ENCODE peak calls at places on chromosomes 16 and 17, in seven cellular contexts. R is body of pancreas, B is A172, G is NCI-H774, P is H7, Z is NCI-H510A treated with DMSO at 0.1 percent for 48 hours, J is cardiac fibroblast. D is an unnamed sample.

GRCh38 chr17:75658237-75658636 is 8.7 kb downstream of the RECQL5 start:
- DNase-seq in R (no peak), B (no peak), G (no peak), P (no peak), Z (no peak), J (no peak), D (no peak)

GRCh38 chr16:1293921-1294656 is 15.3 kb upstream of the UBE2I start:
- DNase-seq in R (no peak), B (peak; percentile 64), G (no peak), P (no peak), Z (no peak), J (no peak), D (no peak)

GRCh38 chr17:57071991-57072944 is 12.8 kb upstream of the AKAP1 start:
- DNase-seq in R (no peak), B (no peak), G (no peak), P (peak; percentile 68), Z (no peak), J (no peak), D (no peak)

GRCh38 chr17:44198721-44199552 is 747 bp downstream of the ATXN7L3 start:
- DNase-seq in R (peak; percentile 65), B (no peak), G (peak; percentile 57), P (peak; percentile 100), Z (peak; percentile 32), J (peak; percentile 42), D (no peak)

GRCh38 chr16:519425-519824 is 8.1 kb upstream of the CAPN15 start:
- DNase-seq in R (no peak), B (no peak), G (no peak), P (no peak), Z (no peak), J (no peak), D (no peak)

GRCh38 chr17:48960834-48961515 is 7.4 kb downstream of the GIP start:
- DNase-seq in R (no peak), B (peak; percentile 22), G (no peak), P (peak; percentile 72), Z (no peak), J (no peak), D (no peak)

GRCh38 chr16:65116216-65116615 is 5.6 kb downstream of the CDH11 start:
- DNase-seq in R (no peak), B (no peak), G (no peak), P (no peak), Z (no peak), J (no peak), D (no peak)

GRCh38 chr16:79184464-79184863 is 416.1 kb downstream of the MAF start:
- DNase-seq in R (no peak), B (no peak), G (no peak), P (no peak), Z (no peak), J (no peak), D (no peak)

GRCh38 chr17:40343126-40344119 is 21.1 kb downstream of the GJD3 start:
- DNase-seq in R (no peak), B (no peak), G (no peak), P (no peak), Z (no peak), J (no peak), D (no peak)

GRCh38 chr17:40532520-40533253 is 31.3 kb upstream of the TNS4 start:
- DNase-seq in R (no peak), B (no peak), G (no peak), P (no peak), Z (no peak), J (no peak), D (no peak)

GRCh38 chr17:49556183-49556943 is 19.3 kb upstream of the NXPH3 start:
- DNase-seq in R (peak; percentile 80), B (peak; percentile 57), G (peak; percentile 83), P (peak; percentile 97), Z (peak; percentile 77), J (peak; percentile 70), D (no peak)

GRCh38 chr17:76265624-76266243 is 586 bp downstream of the UBALD2 start:
- DNase-seq in R (peak; percentile 81), B (peak; percentile 25), G (peak; percentile 58), P (peak; percentile 86), Z (peak; percentile 36), J (peak; percentile 47), D (no peak)

GRCh38 chr17:8745586-8746500 is 1.2 kb upstream of the CCDC42 start:
- DNase-seq in R (peak; percentile 67), B (peak; percentile 33), G (peak; percentile 19), P (peak; percentile 98), Z (no peak), J (peak; percentile 56), D (no peak)

GRCh38 chr16:4876646-4877297 is 29.5 kb downstream of the UBN1 start:
- DNase-seq in R (no peak), B (no peak), G (no peak), P (no peak), Z (no peak), J (no peak), D (no peak)

GRCh38 chr16:57562066-57562465 is 19.6 kb downstream of the ADGRG5 start:
- DNase-seq in R (no peak), B (no peak), G (no peak), P (no peak), Z (no peak), J (no peak), D (no peak)

GRCh38 chr16:30066882-30067583 is 1.5 kb downstream of the ALDOA start:
- DNase-seq in R (no peak), B (no peak), G (no peak), P (no peak), Z (no peak), J (no peak), D (no peak)

GRCh38 chr17:50080827-50081226 is 14.3 kb upstream of the PDK2 start:
- DNase-seq in R (no peak), B (peak; percentile 40), G (no peak), P (no peak), Z (no peak), J (no peak), D (no peak)

GRCh38 chr16:14205666-14206065 is 134.5 kb downstream of the MRTFB start:
- DNase-seq in R (no peak), B (no peak), G (no peak), P (no peak), Z (no peak), J (peak; percentile 88), D (no peak)

GRCh38 chr16:50697881-50698767 is 4.7 kb downstream of the NOD2 start:
- DNase-seq in R (no peak), B (peak; percentile 71), G (no peak), P (peak; percentile 18), Z (no peak), J (peak; percentile 65), D (no peak)

GRCh38 chr16:81480856-81481821 is 36.5 kb downstream of the CMIP start:
- DNase-seq in R (no peak), B (peak; percentile 83), G (no peak), P (no peak), Z (no peak), J (peak; percentile 60), D (no peak)

GRCh38 chr17:75144816-75145511 is 9.3 kb downstream of the JPT1 start:
- DNase-seq in R (no peak), B (no peak), G (no peak), P (no peak), Z (no peak), J (no peak), D (no peak)

GRCh38 chr17:80453126-80453979 is 23.1 kb downstream of the NPTX1 start:
- DNase-seq in R (peak; percentile 64), B (no peak), G (no peak), P (no peak), Z (no peak), J (no peak), D (no peak)

GRCh38 chr16:86224126-86224525 is 286.2 kb upstream of the FOXF1 start:
- DNase-seq in R (no peak), B (no peak), G (no peak), P (no peak), Z (no peak), J (no peak), D (no peak)

GRCh38 chr17:49557204-49558024 is 18.3 kb upstream of the NXPH3 start:
- DNase-seq in R (peak; percentile 45), B (peak; percentile 45), G (peak; percentile 61), P (peak; percentile 80), Z (peak; percentile 80), J (peak; percentile 67), D (no peak)

GRCh38 chr16:15599303-15600070 is 43.5 kb downstream of the MARF1 start:
- DNase-seq in R (no peak), B (no peak), G (no peak), P (no peak), Z (no peak), J (no peak), D (no peak)

GRCh38 chr16:77937473-77938195 is 84.7 kb upstream of the CLEC3A start:
- DNase-seq in R (no peak), B (no peak), G (no peak), P (no peak), Z (no peak), J (no peak), D (no peak)